ENCODE peak calls at places on chromosomes 11 and 22, in ten cellular contexts. G is neural progenitor cell; Z is activated T-cell treated with anti-CD3 and anti-CD28 coated beads, Interleukin-2, amount 50 U/mL, for 1 hour; C is Peyer's patch; E is iPS DF 6.9; P is nucleus accumbens; J is endothelial cell; S is RPMI8226; N is right cardiac atrium; U is activated gamma-delta T cell treated with Interleukin-2 at 50 U/mL for 16 hours. B is an unnamed sample.

GRCh38 chr22:31488988-31489617 is 539 bp downstream of the EIF4ENIF1 start:
- DNase-seq in E (no peak), J (peak; percentile 65), Z (peak; percentile 49), S (peak; percentile 38), N (peak; percentile 57), U (peak; percentile 12), G (peak; percentile 72), C (peak; percentile 46), P (peak; percentile 25), B (peak; percentile 43)

GRCh38 chr11:117999354-117999993 is 13.3 kb downstream of the IL10RA start:
- DNase-seq in J (no peak), N (no peak), Z (no peak), P (no peak), E (no peak), U (no peak), S (no peak), C (no peak), G (no peak), B (no peak)

GRCh38 chr11:78946945-78947914 is 372.6 kb upstream of the NARS2 start:
- DNase-seq in E (no peak), S (no peak), P (no peak), Z (no peak), J (no peak), N (no peak), C (no peak), U (no peak), G (no peak), B (no peak)

GRCh38 chr11:123375832-123376231 is 54.2 kb upstream of the GRAMD1B start:
- DNase-seq in J (no peak), S (no peak), C (no peak), U (no peak), P (no peak), G (no peak), E (no peak), N (no peak), Z (no peak), B (no peak)

GRCh38 chr22:40281717-40282116 is 64.6 kb upstream of the ADSL start:
- DNase-seq in J (no peak), G (no peak), S (no peak), P (no peak), Z (no peak), N (no peak), E (no peak), C (no peak), U (no peak), B (no peak)

GRCh38 chr22:33896801-33897620 is 23.3 kb downstream of the LARGE1 start:
- DNase-seq in C (no peak), G (no peak), S (no peak), U (no peak), Z (no peak), J (no peak), N (no peak), P (no peak), E (peak; percentile 74), B (no peak)

GRCh38 chr22:46038516-46039430 is 61.8 kb upstream of the WNT7B start:
- DNase-seq in N (no peak), C (no peak), G (no peak), P (no peak), U (no peak), J (no peak), S (no peak), Z (peak; percentile 7), E (no peak), B (no peak)

GRCh38 chr22:30573594-30574094 is 821 bp downstream of the GAL3ST1 start:
- DNase-seq in E (no peak), G (no peak), Z (no peak), P (no peak), S (no peak), N (no peak), U (no peak), J (no peak), C (no peak), B (no peak)

GRCh38 chr22:24591286-24591830 is 1.5 kb downstream of the LRRC75B start:
- DNase-seq in J (no peak), U (no peak), S (no peak), C (no peak), N (no peak), G (no peak), E (no peak), P (no peak), Z (no peak), B (no peak)

B was measured in SJSA1.